ENCODE peak calls at places on chromosome 10, in four cellular contexts. One of them, this sample, is unnamed.

GRCh38 chr10:119973261-119973660 is 80.7 kb downstream of the SEC23IP start:
- DNase-seq in activated T-cell treated with anti-CD3 and anti-CD28 coated beads for 24 hours: no peak
- DNase-seq in hepatocyte: no peak
- DNase-seq in RCC 7860: no peak
- DNase-seq in this sample: no peak

GRCh38 chr10:79375321-79376077 is 28.2 kb downstream of the PPIF start:
- DNase-seq in activated T-cell treated with anti-CD3 and anti-CD28 coated beads for 24 hours: no peak
- DNase-seq in RCC 7860: peak
- DNase-seq in hepatocyte: peak
- DNase-seq in this sample: peak

GRCh38 chr10:114526497-114527238 is 122.4 kb upstream of the AFAP1L2 start:
- DNase-seq in hepatocyte: peak
- DNase-seq in RCC 7860: peak
- DNase-seq in activated T-cell treated with anti-CD3 and anti-CD28 coated beads for 24 hours: peak
- DNase-seq in this sample: peak

GRCh38 chr10:121392657-121393056 is 205.6 kb downstream of the FGFR2 start:
- DNase-seq in RCC 7860: no peak
- DNase-seq in activated T-cell treated with anti-CD3 and anti-CD28 coated beads for 24 hours: no peak
- DNase-seq in hepatocyte: no peak
- DNase-seq in this sample: no peak

GRCh38 chr10:12512292-12513002 is 163.1 kb downstream of the CAMK1D start:
- DNase-seq in RCC 7860: no peak
- DNase-seq in hepatocyte: no peak
- DNase-seq in activated T-cell treated with anti-CD3 and anti-CD28 coated beads for 24 hours: no peak
- DNase-seq in this sample: no peak

GRCh38 chr10:60283397-60283796 is 106.3 kb downstream of the ANK3 start:
- DNase-seq in RCC 7860: no peak
- DNase-seq in activated T-cell treated with anti-CD3 and anti-CD28 coated beads for 24 hours: no peak
- DNase-seq in hepatocyte: no peak
- DNase-seq in this sample: no peak

GRCh38 chr10:82737556-82737955 is 862.6 kb downstream of the NRG3 start:
- DNase-seq in activated T-cell treated with anti-CD3 and anti-CD28 coated beads for 24 hours: no peak
- DNase-seq in hepatocyte: no peak
- DNase-seq in RCC 7860: no peak
- DNase-seq in this sample: no peak

GRCh38 chr10:91798736-91799579 is 732 bp downstream of the TNKS2 start:
- DNase-seq in hepatocyte: peak
- DNase-seq in activated T-cell treated with anti-CD3 and anti-CD28 coated beads for 24 hours: peak
- DNase-seq in RCC 7860: no peak
- DNase-seq in this sample: no peak

GRCh38 chr10:30979956-30980355 is 51.7 kb downstream of the ZNF438 start:
- DNase-seq in activated T-cell treated with anti-CD3 and anti-CD28 coated beads for 24 hours: no peak
- DNase-seq in RCC 7860: no peak
- DNase-seq in hepatocyte: no peak
- DNase-seq in this sample: no peak

GRCh38 chr10:73095479-73096021 is 1.1 kb downstream of the P4HA1 start:
- DNase-seq in RCC 7860: peak
- DNase-seq in activated T-cell treated with anti-CD3 and anti-CD28 coated beads for 24 hours: peak
- DNase-seq in hepatocyte: peak
- DNase-seq in this sample: peak

GRCh38 chr10:124449170-124450009 is 445 bp downstream of the NKX1-2 start:
- DNase-seq in activated T-cell treated with anti-CD3 and anti-CD28 coated beads for 24 hours: no peak
- DNase-seq in hepatocyte: no peak
- DNase-seq in RCC 7860: no peak
- DNase-seq in this sample: no peak

GRCh38 chr10:14017380-14017943 is 313.3 kb downstream of the FRMD4A start:
- DNase-seq in RCC 7860: no peak
- DNase-seq in activated T-cell treated with anti-CD3 and anti-CD28 coated beads for 24 hours: no peak
- DNase-seq in hepatocyte: no peak
- DNase-seq in this sample: no peak

GRCh38 chr10:125064681-125065492 is 95.5 kb downstream of the CTBP2 start:
- DNase-seq in RCC 7860: peak
- DNase-seq in activated T-cell treated with anti-CD3 and anti-CD28 coated beads for 24 hours: peak
- DNase-seq in hepatocyte: peak
- DNase-seq in this sample: no peak

GRCh38 chr10:120940299-120940900 is 89.2 kb downstream of the WDR11 start:
- DNase-seq in RCC 7860: no peak
- DNase-seq in hepatocyte: peak
- DNase-seq in activated T-cell treated with anti-CD3 and anti-CD28 coated beads for 24 hours: no peak
- DNase-seq in this sample: no peak

GRCh38 chr10:103080891-103081581 is 112.0 kb downstream of the NT5C2 start:
- DNase-seq in RCC 7860: no peak
- DNase-seq in activated T-cell treated with anti-CD3 and anti-CD28 coated beads for 24 hours: no peak
- DNase-seq in hepatocyte: no peak
- DNase-seq in this sample: no peak

This sample was measured in upper lobe of left lung.